ENCODE peak calls at places on chromosomes 11 and 22, in nine cellular contexts. One of them, this sample, is unnamed.
A peak's percentile ranks its signal among the peaks of the same experiment; 100 is the strongest.

GRCh38 chr11:85663781-85664560 is 958 bp downstream of the CREBZF start:
- DNase-seq in aorta: peak; percentile 94
- DNase-seq in cardiac fibroblast: peak; percentile 63
- DNase-seq in right cardiac atrium: peak; percentile 93
- DNase-seq in sigmoid colon: peak; percentile 87
- DNase-seq in GM23338: peak; percentile 77
- DNase-seq in tibial artery: peak; percentile 90
- DNase-seq in GM12865: peak; percentile 89
- DNase-seq in kidney: peak; percentile 95
- DNase-seq in this sample: peak; percentile 65

GRCh38 chr22:47625013-47625385 is 862.5 kb downstream of the TBC1D22A start:
- DNase-seq in aorta: no peak
- DNase-seq in cardiac fibroblast: no peak
- DNase-seq in right cardiac atrium: no peak
- DNase-seq in sigmoid colon: peak; percentile 36
- DNase-seq in GM23338: no peak
- DNase-seq in tibial artery: peak; percentile 40
- DNase-seq in GM12865: no peak
- DNase-seq in kidney: peak; percentile 58
- DNase-seq in this sample: no peak

GRCh38 chr11:11966826-11967668 is 41.4 kb downstream of the DKK3 start:
- DNase-seq in aorta: peak; percentile 91
- DNase-seq in cardiac fibroblast: peak; percentile 58
- DNase-seq in right cardiac atrium: peak; percentile 91
- DNase-seq in sigmoid colon: peak; percentile 77
- DNase-seq in GM23338: peak; percentile 88
- DNase-seq in tibial artery: peak; percentile 81
- DNase-seq in GM12865: peak; percentile 75
- DNase-seq in kidney: peak; percentile 87
- DNase-seq in this sample: peak; percentile 55

GRCh38 chr11:107439586-107440201 is 17.9 kb downstream of the CWF19L2 start:
- DNase-seq in aorta: no peak
- DNase-seq in cardiac fibroblast: no peak
- DNase-seq in right cardiac atrium: no peak
- DNase-seq in sigmoid colon: no peak
- DNase-seq in GM23338: no peak
- DNase-seq in tibial artery: no peak
- DNase-seq in GM12865: no peak
- DNase-seq in kidney: no peak
- DNase-seq in this sample: no peak

GRCh38 chr11:115941481-115941993 is 437.3 kb upstream of the CADM1 start:
- DNase-seq in aorta: no peak
- DNase-seq in cardiac fibroblast: peak; percentile 87
- DNase-seq in right cardiac atrium: peak; percentile 85
- DNase-seq in sigmoid colon: peak; percentile 72
- DNase-seq in GM23338: no peak
- DNase-seq in tibial artery: peak; percentile 76
- DNase-seq in GM12865: peak; percentile 66
- DNase-seq in kidney: peak; percentile 84
- DNase-seq in this sample: no peak

GRCh38 chr11:68908273-68908672 is 4.6 kb downstream of the IGHMBP2 start:
- DNase-seq in aorta: no peak
- DNase-seq in cardiac fibroblast: no peak
- DNase-seq in right cardiac atrium: no peak
- DNase-seq in sigmoid colon: peak; percentile 11
- DNase-seq in GM23338: no peak
- DNase-seq in tibial artery: no peak
- DNase-seq in GM12865: no peak
- DNase-seq in kidney: no peak
- DNase-seq in this sample: no peak

GRCh38 chr11:134440851-134441645 is 29.0 kb upstream of the B3GAT1 start:
- DNase-seq in aorta: peak; percentile 57
- DNase-seq in cardiac fibroblast: no peak
- DNase-seq in right cardiac atrium: no peak
- DNase-seq in sigmoid colon: peak; percentile 49
- DNase-seq in GM23338: no peak
- DNase-seq in tibial artery: no peak
- DNase-seq in GM12865: no peak
- DNase-seq in kidney: no peak
- DNase-seq in this sample: no peak

GRCh38 chr11:112555491-112556364 is 295.1 kb upstream of the PLET1 start:
- DNase-seq in aorta: peak; percentile 86
- DNase-seq in cardiac fibroblast: peak; percentile 32
- DNase-seq in right cardiac atrium: peak; percentile 79
- DNase-seq in sigmoid colon: peak; percentile 71
- DNase-seq in GM23338: peak; percentile 78
- DNase-seq in tibial artery: peak; percentile 73
- DNase-seq in GM12865: peak; percentile 51
- DNase-seq in kidney: no peak
- DNase-seq in this sample: peak; percentile 44

GRCh38 chr11:111911563-111912401 is at the start of gene CRYAB:
- DNase-seq in aorta: peak; percentile 95
- DNase-seq in cardiac fibroblast: peak; percentile 73
- DNase-seq in right cardiac atrium: peak; percentile 96
- DNase-seq in sigmoid colon: peak; percentile 96
- DNase-seq in GM23338: peak; percentile 62
- DNase-seq in tibial artery: peak; percentile 99
- DNase-seq in GM12865: no peak
- DNase-seq in kidney: peak; percentile 97
- DNase-seq in this sample: no peak

GRCh38 chr11:123561046-123561781 is 93.2 kb downstream of the SCN3B start:
- DNase-seq in aorta: no peak
- DNase-seq in cardiac fibroblast: peak; percentile 51
- DNase-seq in right cardiac atrium: peak; percentile 77
- DNase-seq in sigmoid colon: no peak
- DNase-seq in GM23338: peak; percentile 65
- DNase-seq in tibial artery: no peak
- DNase-seq in GM12865: no peak
- DNase-seq in kidney: no peak
- DNase-seq in this sample: no peak

GRCh38 chr11:77287136-77287535 is 14.3 kb downstream of the GDPD4 start:
- DNase-seq in aorta: no peak
- DNase-seq in cardiac fibroblast: peak; percentile 23
- DNase-seq in right cardiac atrium: no peak
- DNase-seq in sigmoid colon: no peak
- DNase-seq in GM23338: no peak
- DNase-seq in tibial artery: no peak
- DNase-seq in GM12865: no peak
- DNase-seq in kidney: no peak
- DNase-seq in this sample: no peak

GRCh38 chr11:32827276-32827675 is 2.5 kb upstream of the PRRG4 start:
- DNase-seq in aorta: no peak
- DNase-seq in cardiac fibroblast: no peak
- DNase-seq in right cardiac atrium: no peak
- DNase-seq in sigmoid colon: no peak
- DNase-seq in GM23338: no peak
- DNase-seq in tibial artery: no peak
- DNase-seq in GM12865: no peak
- DNase-seq in kidney: no peak
- DNase-seq in this sample: no peak

GRCh38 chr11:82733444-82734119 is at the start of gene FAM181B:
- DNase-seq in aorta: peak; percentile 90
- DNase-seq in cardiac fibroblast: peak; percentile 14
- DNase-seq in right cardiac atrium: peak; percentile 87
- DNase-seq in sigmoid colon: peak; percentile 72
- DNase-seq in GM23338: peak; percentile 93
- DNase-seq in tibial artery: peak; percentile 75
- DNase-seq in GM12865: no peak
- DNase-seq in kidney: peak; percentile 88
- DNase-seq in this sample: no peak

GRCh38 chr11:73513707-73514106 is 84.2 kb downstream of the FAM168A start:
- DNase-seq in aorta: no peak
- DNase-seq in cardiac fibroblast: no peak
- DNase-seq in right cardiac atrium: no peak
- DNase-seq in sigmoid colon: no peak
- DNase-seq in GM23338: no peak
- DNase-seq in tibial artery: no peak
- DNase-seq in GM12865: no peak
- DNase-seq in kidney: no peak
- DNase-seq in this sample: no peak

GRCh38 chr22:19819209-19819910 is 35.3 kb downstream of the GNB1L start:
- DNase-seq in aorta: peak; percentile 65
- DNase-seq in cardiac fibroblast: no peak
- DNase-seq in right cardiac atrium: no peak
- DNase-seq in sigmoid colon: peak; percentile 40
- DNase-seq in GM23338: no peak
- DNase-seq in tibial artery: no peak
- DNase-seq in GM12865: no peak
- DNase-seq in kidney: no peak
- DNase-seq in this sample: no peak

GRCh38 chr11:122727101-122727929 is 71.8 kb downstream of the UBASH3B start:
- DNase-seq in aorta: no peak
- DNase-seq in cardiac fibroblast: no peak
- DNase-seq in right cardiac atrium: no peak
- DNase-seq in sigmoid colon: no peak
- DNase-seq in GM23338: no peak
- DNase-seq in tibial artery: no peak
- DNase-seq in GM12865: peak; percentile 77
- DNase-seq in kidney: no peak
- DNase-seq in this sample: peak; percentile 54

GRCh38 chr11:69157156-69157821 is 1.6 kb downstream of the SMIM38 start:
- DNase-seq in aorta: peak; percentile 88
- DNase-seq in cardiac fibroblast: peak; percentile 43
- DNase-seq in right cardiac atrium: peak; percentile 92
- DNase-seq in sigmoid colon: peak; percentile 76
- DNase-seq in GM23338: peak; percentile 27
- DNase-seq in tibial artery: peak; percentile 73
- DNase-seq in GM12865: peak; percentile 65
- DNase-seq in kidney: no peak
- DNase-seq in this sample: no peak

GRCh38 chr11:63761870-63762661 is 6.5 kb downstream of the ZFTA start:
- DNase-seq in aorta: no peak
- DNase-seq in cardiac fibroblast: no peak
- DNase-seq in right cardiac atrium: peak; percentile 72
- DNase-seq in sigmoid colon: peak; percentile 71
- DNase-seq in GM23338: peak; percentile 96
- DNase-seq in tibial artery: no peak
- DNase-seq in GM12865: no peak
- DNase-seq in kidney: peak; percentile 77
- DNase-seq in this sample: no peak
- H3K4me3 ChIP-seq in aorta: no peak overlapping the region
- H3K4me3 ChIP-seq in cardiac fibroblast: no peak overlapping the region
- H3K4me3 ChIP-seq in right cardiac atrium: peak overlapping the region; percentile 59
- H3K4me3 ChIP-seq in sigmoid colon: peak overlapping the region; percentile 65
- H3K4me3 ChIP-seq in GM23338: peak overlapping the region; percentile 99
- H3K4me3 ChIP-seq in tibial artery: peak overlapping the region; percentile 55
- H3K4me3 ChIP-seq in GM12865: no peak overlapping the region
- H3K4me3 ChIP-seq in kidney: no peak overlapping the region
- H3K4me3 ChIP-seq in this sample: no peak overlapping the region

DNA sequence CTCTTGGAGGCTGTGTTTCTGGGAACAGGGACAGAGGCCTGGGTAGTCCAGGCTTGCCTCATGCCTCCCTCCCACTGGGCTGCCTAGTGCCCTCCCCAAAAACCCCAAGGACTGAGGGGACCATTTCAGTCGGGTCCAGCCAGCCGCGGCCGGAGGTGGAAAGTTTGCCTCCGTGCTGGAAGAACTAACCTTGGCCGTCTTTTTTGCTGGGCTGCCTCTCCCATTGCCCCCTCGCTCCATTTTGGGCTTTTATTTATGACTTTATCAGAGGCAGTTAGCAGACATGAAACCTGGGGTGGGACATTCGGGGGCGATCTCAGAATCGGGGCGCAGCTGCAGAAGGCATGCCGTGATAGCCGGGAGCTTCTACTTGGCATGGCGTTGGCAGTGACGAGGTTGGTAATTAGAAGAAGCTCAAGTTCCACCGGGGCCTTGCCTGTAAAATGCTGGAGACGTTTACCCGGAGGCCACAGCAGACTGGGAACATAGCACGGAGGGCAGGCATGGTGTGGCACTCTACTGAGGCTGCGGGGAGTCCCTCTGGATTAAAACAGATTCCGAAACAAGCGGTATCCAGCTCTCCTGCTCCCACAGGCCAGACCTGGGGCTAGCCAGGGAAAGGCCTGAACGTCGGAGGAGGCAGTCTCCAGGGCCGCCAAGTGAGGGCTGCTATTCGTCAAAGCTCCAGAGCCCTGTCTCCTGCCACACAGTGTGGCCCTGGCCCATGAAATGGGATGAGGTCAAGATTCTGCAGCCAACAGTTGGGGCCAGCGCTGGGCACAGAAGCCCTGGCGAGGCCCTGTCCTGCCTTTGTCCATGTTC is 76.4 kb upstream of the PPARA start:
- DNase-seq in aorta: peak; percentile 77
- DNase-seq in cardiac fibroblast: peak; percentile 44
- DNase-seq in right cardiac atrium: peak; percentile 65
- DNase-seq in sigmoid colon: peak; percentile 89
- DNase-seq in GM23338: no peak
- DNase-seq in tibial artery: peak; percentile 83
- DNase-seq in GM12865: no peak
- DNase-seq in kidney: peak; percentile 74
- DNase-seq in this sample: no peak
- H3K4me3 ChIP-seq in aorta: peak overlapping the region; percentile 63
- H3K4me3 ChIP-seq in cardiac fibroblast: peak overlapping the region; percentile 71
- H3K4me3 ChIP-seq in right cardiac atrium: peak overlapping the region; percentile 92
- H3K4me3 ChIP-seq in sigmoid colon: peak overlapping the region; percentile 73
- H3K4me3 ChIP-seq in GM23338: peak overlapping the region; percentile 65
- H3K4me3 ChIP-seq in tibial artery: peak overlapping the region; percentile 85
- H3K4me3 ChIP-seq in GM12865: no peak overlapping the region
- H3K4me3 ChIP-seq in kidney: peak overlapping the region; percentile 81
- H3K4me3 ChIP-seq in this sample: peak overlapping the region; percentile 62

DNA sequence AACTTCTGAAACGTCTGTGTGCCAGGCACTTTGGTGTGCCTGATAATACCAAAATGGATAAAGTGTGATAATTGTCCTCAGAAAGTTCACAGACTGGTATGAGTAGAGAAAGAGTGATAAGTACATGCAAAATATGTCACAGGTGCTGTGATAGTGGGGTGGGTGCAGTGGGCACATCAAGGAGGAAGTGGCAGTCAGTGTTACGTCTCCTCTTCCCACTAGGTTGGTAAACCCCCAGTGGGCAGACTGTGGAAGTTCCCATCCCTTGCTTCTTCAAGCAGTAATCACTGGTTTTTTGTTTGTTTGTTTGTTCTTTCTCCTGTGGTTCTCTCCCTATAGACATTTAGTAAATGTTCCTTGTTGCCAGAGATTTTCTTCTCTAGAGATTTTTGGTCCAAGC is 5.4 kb downstream of the RNF121 start:
- DNase-seq in aorta: no peak
- DNase-seq in cardiac fibroblast: no peak
- DNase-seq in right cardiac atrium: no peak
- DNase-seq in sigmoid colon: no peak
- DNase-seq in GM23338: no peak
- DNase-seq in tibial artery: no peak
- DNase-seq in GM12865: peak; percentile 65
- DNase-seq in kidney: no peak
- DNase-seq in this sample: peak; percentile 11
- H3K4me3 ChIP-seq in aorta: no peak overlapping the region
- H3K4me3 ChIP-seq in cardiac fibroblast: no peak overlapping the region
- H3K4me3 ChIP-seq in right cardiac atrium: no peak overlapping the region
- H3K4me3 ChIP-seq in sigmoid colon: no peak overlapping the region
- H3K4me3 ChIP-seq in GM23338: no peak overlapping the region
- H3K4me3 ChIP-seq in tibial artery: no peak overlapping the region
- H3K4me3 ChIP-seq in GM12865: peak overlapping the region; percentile 29
- H3K4me3 ChIP-seq in kidney: peak overlapping the region; percentile 12
- H3K4me3 ChIP-seq in this sample: no peak overlapping the region

DNA sequence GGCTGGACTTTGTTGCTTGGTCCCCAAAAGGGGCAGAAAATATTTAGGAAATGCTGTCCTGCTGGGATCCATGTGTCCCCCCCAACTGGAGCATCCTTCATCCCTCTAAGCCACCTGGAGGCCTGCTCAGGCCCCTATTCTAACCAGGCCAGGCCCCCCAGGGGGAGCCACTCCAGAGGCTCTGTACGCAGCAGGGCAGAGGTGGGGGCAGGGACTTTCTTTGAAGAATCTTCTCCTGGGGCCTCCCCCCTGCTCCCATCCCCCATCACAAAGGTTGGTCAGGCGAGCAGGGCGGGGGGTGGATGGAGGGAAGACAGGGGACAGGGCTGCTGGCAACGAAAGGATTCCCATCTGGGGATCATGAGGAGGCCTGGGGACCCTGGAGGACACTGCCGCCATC is 170.8 kb downstream of the MN1 start:
- DNase-seq in aorta: no peak
- DNase-seq in cardiac fibroblast: no peak
- DNase-seq in right cardiac atrium: peak; percentile 39
- DNase-seq in sigmoid colon: no peak
- DNase-seq in GM23338: peak; percentile 81
- DNase-seq in tibial artery: no peak
- DNase-seq in GM12865: no peak
- DNase-seq in kidney: no peak
- DNase-seq in this sample: no peak
- H3K4me3 ChIP-seq in aorta: no peak overlapping the region
- H3K4me3 ChIP-seq in cardiac fibroblast: no peak overlapping the region
- H3K4me3 ChIP-seq in right cardiac atrium: no peak overlapping the region
- H3K4me3 ChIP-seq in sigmoid colon: no peak overlapping the region
- H3K4me3 ChIP-seq in GM23338: peak overlapping the region; percentile 37
- H3K4me3 ChIP-seq in tibial artery: no peak overlapping the region
- H3K4me3 ChIP-seq in GM12865: no peak overlapping the region
- H3K4me3 ChIP-seq in kidney: no peak overlapping the region
- H3K4me3 ChIP-seq in this sample: no peak overlapping the region